ENCODE peak calls at places on chromosomes 11 and 22, in four cellular contexts. One of them, this sample, is unnamed. For H3K9me3, the result is how much of the 10 kb centered on the place peaks cover.

GRCh38 chr11:62005231-62005661 is 37.8 kb upstream of the FTH1 start:
- DNase-seq in sigmoid colon: no peak
- DNase-seq in breast epithelium: no peak
- DNase-seq in prostate gland: no peak
- DNase-seq in this sample: no peak

GRCh38 chr11:106670069-106670468 is 348.2 kb downstream of the GUCY1A2 start:
- DNase-seq in sigmoid colon: no peak
- DNase-seq in breast epithelium: no peak
- DNase-seq in prostate gland: no peak
- DNase-seq in this sample: no peak

GRCh38 chr11:113675003-113675471 is 31.1 kb downstream of the TMPRSS5 start:
- DNase-seq in sigmoid colon: no peak
- DNase-seq in breast epithelium: no peak
- DNase-seq in prostate gland: no peak
- DNase-seq in this sample: no peak

GRCh38 chr11:75539459-75540022 is 13.8 kb upstream of the GDPD5 start:
- DNase-seq in sigmoid colon: no peak
- DNase-seq in breast epithelium: no peak
- DNase-seq in prostate gland: no peak
- DNase-seq in this sample: no peak

GRCh38 chr11:86069408-86070086 is 663 bp upstream of the PICALM start:
- DNase-seq in sigmoid colon: peak
- DNase-seq in breast epithelium: no peak
- DNase-seq in prostate gland: peak
- DNase-seq in this sample: no peak

GRCh38 chr11:13336246-13336873 is 58.8 kb downstream of the BMAL1 start:
- DNase-seq in sigmoid colon: no peak
- DNase-seq in breast epithelium: no peak
- DNase-seq in prostate gland: no peak
- DNase-seq in this sample: peak

GRCh38 chr22:33105501-33105911 is 47.3 kb upstream of the SYN3 start:
- DNase-seq in sigmoid colon: no peak
- DNase-seq in breast epithelium: no peak
- DNase-seq in prostate gland: no peak
- DNase-seq in this sample: no peak

GRCh38 chr11:92384807-92385206 is 160.2 kb downstream of the FAT3 start:
- DNase-seq in sigmoid colon: no peak
- DNase-seq in breast epithelium: no peak
- DNase-seq in prostate gland: no peak
- DNase-seq in this sample: no peak

GRCh38 chr11:11584446-11584810 is 37.4 kb downstream of the GALNT18 start:
- DNase-seq in sigmoid colon: no peak
- DNase-seq in breast epithelium: no peak
- DNase-seq in prostate gland: no peak
- DNase-seq in this sample: no peak

GRCh38 chr11:10307411-10308207 is 2.7 kb downstream of the ADM start:
- DNase-seq in sigmoid colon: peak
- DNase-seq in breast epithelium: peak
- DNase-seq in prostate gland: peak
- DNase-seq in this sample: peak

GRCh38 chr11:27052668-27053067 is 12.1 kb downstream of the BBOX1 start:
- DNase-seq in sigmoid colon: no peak
- DNase-seq in breast epithelium: no peak
- DNase-seq in prostate gland: no peak
- DNase-seq in this sample: no peak

GRCh38 chr11:72432347-72433287 is 1.7 kb downstream of the CLPB start:
- DNase-seq in sigmoid colon: no peak
- DNase-seq in breast epithelium: no peak
- DNase-seq in prostate gland: no peak
- DNase-seq in this sample: no peak

GRCh38 chr11:31959711-31960110 is 131.2 kb upstream of the RCN1 start:
- DNase-seq in sigmoid colon: no peak
- DNase-seq in breast epithelium: no peak
- DNase-seq in prostate gland: no peak
- DNase-seq in this sample: no peak

GRCh38 chr11:28366549-28367341 is 258.6 kb downstream of the METTL15 start:
- DNase-seq in sigmoid colon: no peak
- DNase-seq in breast epithelium: no peak
- DNase-seq in prostate gland: no peak
- DNase-seq in this sample: no peak
- H3K9me3 ChIP-seq in sigmoid colon: under half
- H3K9me3 ChIP-seq in breast epithelium: under half
- H3K9me3 ChIP-seq in prostate gland: under half
- H3K9me3 ChIP-seq in this sample: under half

DNA sequence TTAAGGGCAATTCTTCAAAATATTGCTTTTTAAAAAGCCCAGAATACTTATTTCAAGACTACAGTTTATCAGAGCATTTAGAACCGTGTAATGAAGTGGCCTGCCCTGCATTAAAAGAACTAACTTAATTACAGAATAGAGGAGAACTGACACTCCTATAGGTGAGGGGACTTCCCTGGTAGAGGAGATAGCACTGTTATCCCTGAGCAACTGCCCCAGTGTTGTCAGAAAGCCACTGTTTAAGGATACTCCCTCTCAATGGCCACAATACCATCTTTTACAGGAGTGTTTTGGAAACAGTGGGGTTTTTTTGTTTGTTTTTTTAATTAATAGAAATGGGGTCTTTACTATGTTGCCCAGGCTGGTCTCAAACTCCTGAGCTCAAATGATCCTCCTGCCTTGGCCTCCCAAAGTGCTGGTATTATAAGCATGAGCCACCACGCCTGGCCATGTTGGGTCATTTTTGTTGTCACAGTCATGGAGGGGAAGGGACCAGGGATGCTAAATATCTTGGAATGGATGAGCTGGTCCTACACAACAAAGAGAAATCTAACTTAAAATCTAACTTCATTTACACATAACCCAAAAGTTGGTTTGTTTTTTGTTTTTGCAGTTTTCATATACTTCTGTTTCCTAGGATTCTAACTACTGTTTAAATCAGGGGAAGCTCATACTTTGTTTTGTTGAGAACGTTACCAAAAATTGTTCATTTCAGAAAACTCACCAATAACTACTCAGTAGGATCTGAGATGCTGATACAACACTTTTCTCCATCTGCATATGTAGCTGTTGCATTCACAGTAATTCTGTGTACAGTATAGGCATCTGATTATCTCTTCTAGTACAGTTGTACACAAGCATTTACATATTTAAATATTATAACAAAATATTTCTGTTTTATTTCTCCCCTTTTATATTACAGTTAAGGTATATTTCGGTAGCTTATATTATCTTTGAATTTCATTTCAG is 8.1 kb downstream of the RPL27A start:
- DNase-seq in sigmoid colon: no peak
- DNase-seq in breast epithelium: no peak
- DNase-seq in prostate gland: no peak
- DNase-seq in this sample: peak
- TF ChIP-seq POLR2AphosphoS5 in sigmoid colon: no peak
- TF ChIP-seq POLR2AphosphoS5 in breast epithelium: no peak
- TF ChIP-seq POLR2AphosphoS5 in prostate gland: no peak
- TF ChIP-seq POLR2AphosphoS5 in this sample: no peak

GRCh38 chr22:47209077-47209514 is 446.6 kb downstream of the TBC1D22A start:
- DNase-seq in sigmoid colon: peak
- DNase-seq in breast epithelium: no peak
- DNase-seq in prostate gland: no peak
- DNase-seq in this sample: peak
- H3K9me3 ChIP-seq in sigmoid colon: under half
- H3K9me3 ChIP-seq in breast epithelium: under half
- H3K9me3 ChIP-seq in prostate gland: under half
- H3K9me3 ChIP-seq in this sample: under half

GRCh38 chr11:447923-448731 is 2.0 kb upstream of the PTDSS2 start:
- DNase-seq in sigmoid colon: peak
- DNase-seq in breast epithelium: peak
- DNase-seq in prostate gland: peak
- DNase-seq in this sample: peak

GRCh38 chr11:450809-451451 is 851 bp downstream of the PTDSS2 start:
- DNase-seq in sigmoid colon: peak
- DNase-seq in breast epithelium: peak
- DNase-seq in prostate gland: peak
- DNase-seq in this sample: peak

GRCh38 chr11:452203-452744 is 2.2 kb downstream of the PTDSS2 start:
- DNase-seq in sigmoid colon: no peak
- DNase-seq in breast epithelium: no peak
- DNase-seq in prostate gland: no peak
- DNase-seq in this sample: no peak

GRCh38 chr11:451738-452137 is 1.7 kb downstream of the PTDSS2 start:
- DNase-seq in sigmoid colon: no peak
- DNase-seq in breast epithelium: no peak
- DNase-seq in prostate gland: no peak
- DNase-seq in this sample: no peak

DNA sequence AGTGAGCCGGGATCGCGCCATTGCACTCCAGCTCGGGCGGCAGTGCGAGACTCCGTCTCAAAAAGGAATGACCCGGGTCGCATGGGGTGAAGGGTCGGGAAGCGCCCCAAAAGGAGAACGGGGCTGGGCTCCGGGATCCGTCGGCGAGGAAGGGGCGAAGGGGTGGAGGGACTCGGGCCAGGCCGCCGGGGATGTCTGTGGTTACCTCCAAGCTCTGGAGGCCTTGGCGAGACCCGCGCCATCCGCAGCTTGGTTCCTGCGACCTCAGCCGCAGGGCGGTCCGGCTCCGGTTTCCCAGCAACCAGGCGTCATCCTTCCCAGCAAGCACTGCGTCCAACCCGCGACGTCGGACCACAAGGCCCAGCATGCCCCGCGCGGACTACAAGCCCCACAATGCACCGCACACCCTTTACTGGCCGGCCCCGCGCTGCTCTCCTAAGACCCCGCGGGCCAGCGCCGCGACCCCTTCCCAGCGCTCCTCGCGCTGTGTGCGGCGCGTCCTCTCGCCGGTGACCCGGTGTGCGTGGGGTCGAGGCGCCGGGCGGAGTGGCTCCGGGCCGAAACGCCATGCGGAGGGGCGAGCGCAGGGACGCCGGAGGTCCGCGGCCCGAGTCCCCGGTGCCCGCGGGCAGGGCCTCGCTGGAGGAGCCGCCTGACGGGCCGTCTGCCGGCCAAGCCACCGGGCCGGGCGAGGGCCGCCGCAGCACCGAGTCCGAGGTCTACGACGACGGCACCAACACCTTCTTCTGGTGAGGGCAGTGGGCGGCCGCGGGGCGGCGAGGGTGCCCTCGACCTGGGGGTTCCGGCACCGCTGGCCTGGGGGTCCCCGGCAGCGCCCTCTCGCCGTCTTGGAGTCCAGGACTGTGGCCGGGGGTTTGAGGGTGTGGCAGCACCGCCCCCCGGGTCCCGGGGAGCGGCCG is at the start of gene PTDSS2:
- DNase-seq in sigmoid colon: peak
- DNase-seq in breast epithelium: peak
- DNase-seq in prostate gland: peak
- DNase-seq in this sample: peak
- TF ChIP-seq POLR2AphosphoS5 in sigmoid colon: peak
- TF ChIP-seq POLR2AphosphoS5 in breast epithelium: peak
- TF ChIP-seq POLR2AphosphoS5 in prostate gland: peak
- TF ChIP-seq POLR2AphosphoS5 in this sample: peak

DNA sequence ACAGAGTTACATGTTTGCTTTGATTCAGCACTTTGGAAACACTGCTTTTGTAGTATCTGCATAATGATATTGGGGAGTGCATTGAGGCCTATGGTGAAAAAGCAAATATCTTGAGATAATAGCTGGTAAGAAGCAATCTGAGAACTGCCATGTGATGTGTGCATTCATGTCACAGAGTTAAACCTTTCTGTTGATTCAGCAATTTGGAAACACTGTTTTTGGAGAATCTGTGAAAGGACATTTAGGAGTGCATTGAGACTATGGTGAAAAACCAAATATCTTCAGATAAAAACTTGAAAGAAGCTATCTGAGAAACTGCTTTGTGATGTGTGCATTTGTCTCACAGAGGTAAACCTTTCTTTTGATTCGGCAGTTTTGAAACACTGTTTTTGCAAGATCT is 346.8 kb downstream of the OR4C45 start:
- DNase-seq in sigmoid colon: no peak
- DNase-seq in breast epithelium: no peak
- DNase-seq in prostate gland: no peak
- DNase-seq in this sample: no peak
- H3K9me3 ChIP-seq in sigmoid colon: under half
- H3K9me3 ChIP-seq in breast epithelium: half or more
- H3K9me3 ChIP-seq in prostate gland: under half
- H3K9me3 ChIP-seq in this sample: under half

GRCh38 chr11:102451693-102452460 is 688 bp downstream of the TMEM123 start:
- DNase-seq in sigmoid colon: peak
- DNase-seq in breast epithelium: no peak
- DNase-seq in prostate gland: peak
- DNase-seq in this sample: peak
- TF ChIP-seq POLR2AphosphoS5 in sigmoid colon: no peak
- TF ChIP-seq POLR2AphosphoS5 in breast epithelium: peak
- TF ChIP-seq POLR2AphosphoS5 in prostate gland: peak
- TF ChIP-seq POLR2AphosphoS5 in this sample: peak

This sample was measured in suprapubic skin.